ENCODE peak calls at places on chromosomes 13 and 19, in nine cellular contexts. One of them, this sample, is unnamed.

GRCh38 chr13:98582947-98583346 is 6.0 kb upstream of the STK24 start:
- DNase-seq in GM12878: no peak
- DNase-seq in A549: no peak
- DNase-seq in GM23338: no peak
- DNase-seq in HepG2: no peak
- DNase-seq in K562: no peak
- DNase-seq in HCT116: no peak
- DNase-seq in HL-60: no peak
- DNase-seq in SK-N-SH: no peak
- DNase-seq in this sample: no peak

GRCh38 chr13:99067160-99067985 is 89.5 kb upstream of the DOCK9 start:
- DNase-seq in GM12878: no peak
- DNase-seq in A549: peak
- DNase-seq in GM23338: no peak
- DNase-seq in HepG2: peak
- DNase-seq in K562: no peak
- DNase-seq in HCT116: peak
- DNase-seq in HL-60: no peak
- DNase-seq in SK-N-SH: no peak
- DNase-seq in this sample: peak

GRCh38 chr13:33153421-33154381 is 131.9 kb downstream of the STARD13 start:
- DNase-seq in GM12878: no peak
- DNase-seq in A549: no peak
- DNase-seq in GM23338: peak
- DNase-seq in HepG2: peak
- DNase-seq in K562: no peak
- DNase-seq in HCT116: no peak
- DNase-seq in HL-60: no peak
- DNase-seq in SK-N-SH: no peak
- DNase-seq in this sample: no peak

GRCh38 chr13:99722419-99722818 is 221.1 kb downstream of the TM9SF2 start:
- DNase-seq in GM12878: no peak
- DNase-seq in A549: no peak
- DNase-seq in GM23338: no peak
- DNase-seq in HepG2: no peak
- DNase-seq in K562: no peak
- DNase-seq in HCT116: no peak
- DNase-seq in HL-60: no peak
- DNase-seq in SK-N-SH: no peak
- DNase-seq in this sample: no peak

GRCh38 chr13:112965103-112965502 is 3.9 kb upstream of the MCF2L start:
- DNase-seq in GM12878: no peak
- DNase-seq in A549: no peak
- DNase-seq in GM23338: no peak
- DNase-seq in HepG2: no peak
- DNase-seq in K562: no peak
- DNase-seq in HCT116: no peak
- DNase-seq in HL-60: no peak
- DNase-seq in SK-N-SH: no peak
- DNase-seq in this sample: no peak

GRCh38 chr13:38902551-38902950 is 88.1 kb downstream of the STOML3 start:
- DNase-seq in GM12878: no peak
- DNase-seq in A549: no peak
- DNase-seq in GM23338: no peak
- DNase-seq in HepG2: no peak
- DNase-seq in K562: no peak
- DNase-seq in HCT116: no peak
- DNase-seq in HL-60: no peak
- DNase-seq in SK-N-SH: no peak
- DNase-seq in this sample: no peak

GRCh38 chr13:40243047-40243446 is 423.4 kb downstream of the FOXO1 start:
- DNase-seq in GM12878: no peak
- DNase-seq in A549: no peak
- DNase-seq in GM23338: no peak
- DNase-seq in HepG2: no peak
- DNase-seq in K562: no peak
- DNase-seq in HCT116: no peak
- DNase-seq in HL-60: no peak
- DNase-seq in SK-N-SH: no peak
- DNase-seq in this sample: no peak

GRCh38 chr19:45470147-45471081 is 2.6 kb downstream of the FOSB start:
- DNase-seq in GM12878: no peak
- DNase-seq in A549: no peak
- DNase-seq in GM23338: no peak
- DNase-seq in HepG2: no peak
- DNase-seq in K562: peak
- DNase-seq in HCT116: no peak
- DNase-seq in HL-60: no peak
- DNase-seq in SK-N-SH: no peak
- DNase-seq in this sample: no peak

GRCh38 chr19:56294557-56294956 is 20.1 kb downstream of the ZSCAN5A start:
- DNase-seq in GM12878: no peak
- DNase-seq in A549: no peak
- DNase-seq in GM23338: no peak
- DNase-seq in HepG2: no peak
- DNase-seq in K562: no peak
- DNase-seq in HCT116: no peak
- DNase-seq in HL-60: no peak
- DNase-seq in SK-N-SH: no peak
- DNase-seq in this sample: no peak

GRCh38 chr13:43153436-43154082 is 130.2 kb downstream of the DNAJC15 start:
- DNase-seq in GM12878: no peak
- DNase-seq in A549: peak
- DNase-seq in GM23338: no peak
- DNase-seq in HepG2: no peak
- DNase-seq in K562: no peak
- DNase-seq in HCT116: no peak
- DNase-seq in HL-60: no peak
- DNase-seq in SK-N-SH: no peak
- DNase-seq in this sample: no peak

DNA sequence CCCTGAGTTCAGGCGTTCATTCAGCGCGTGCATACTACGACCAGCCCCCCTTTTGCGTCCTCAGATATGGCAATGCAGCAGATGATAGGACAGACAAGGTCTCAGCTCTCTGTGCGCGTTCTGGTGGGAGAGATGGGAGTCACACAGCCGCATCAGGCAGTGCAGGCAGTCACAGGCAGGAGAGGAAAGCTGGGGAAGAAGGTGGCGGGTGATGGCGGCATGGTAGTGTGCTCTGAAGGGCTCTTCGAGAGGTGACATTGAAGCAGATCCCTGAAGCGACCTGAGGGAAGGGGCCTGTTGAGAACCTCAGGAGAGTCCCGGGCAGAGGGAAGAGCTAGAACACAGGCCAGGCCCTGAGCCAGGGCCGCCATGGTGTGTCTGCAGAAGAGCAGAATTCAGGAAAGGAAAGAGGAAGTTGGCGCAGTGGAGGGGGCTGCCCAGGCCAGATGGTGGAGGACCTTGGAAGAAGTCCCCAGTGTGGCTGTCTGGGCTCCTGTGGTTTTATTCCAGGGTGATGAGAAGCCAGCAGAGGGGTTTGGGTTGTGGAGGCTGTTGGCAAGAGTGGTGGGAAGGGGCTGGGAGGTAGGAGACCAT is 3.5 kb downstream of the USF2 start:
- DNase-seq in GM12878: no peak
- DNase-seq in A549: no peak
- DNase-seq in GM23338: no peak
- DNase-seq in HepG2: no peak
- DNase-seq in K562: no peak
- DNase-seq in HCT116: no peak
- DNase-seq in HL-60: peak
- DNase-seq in SK-N-SH: no peak
- DNase-seq in this sample: no peak
- TF ChIP-seq REST in GM12878: no peak
- TF ChIP-seq REST in A549: no peak
- TF ChIP-seq REST in GM23338: no peak
- TF ChIP-seq REST in HepG2: no peak
- TF ChIP-seq REST in K562: no peak
- TF ChIP-seq REST in HCT116: no peak
- TF ChIP-seq REST in HL-60: no peak
- TF ChIP-seq REST in SK-N-SH: no peak
- TF ChIP-seq REST in this sample: no peak

GRCh38 chr19:50319156-50319555 is 10.0 kb downstream of the KCNC3 start:
- DNase-seq in GM12878: no peak
- DNase-seq in A549: no peak
- DNase-seq in GM23338: no peak
- DNase-seq in HepG2: no peak
- DNase-seq in K562: no peak
- DNase-seq in HCT116: no peak
- DNase-seq in HL-60: no peak
- DNase-seq in SK-N-SH: no peak
- DNase-seq in this sample: no peak

GRCh38 chr19:50322234-50322633 is 6.9 kb downstream of the KCNC3 start:
- DNase-seq in GM12878: no peak
- DNase-seq in A549: no peak
- DNase-seq in GM23338: no peak
- DNase-seq in HepG2: no peak
- DNase-seq in K562: no peak
- DNase-seq in HCT116: no peak
- DNase-seq in HL-60: no peak
- DNase-seq in SK-N-SH: no peak
- DNase-seq in this sample: no peak

GRCh38 chr19:50321831-50322230 is 7.3 kb downstream of the KCNC3 start:
- DNase-seq in GM12878: no peak
- DNase-seq in A549: no peak
- DNase-seq in GM23338: no peak
- DNase-seq in HepG2: no peak
- DNase-seq in K562: no peak
- DNase-seq in HCT116: no peak
- DNase-seq in HL-60: no peak
- DNase-seq in SK-N-SH: no peak
- DNase-seq in this sample: no peak

GRCh38 chr19:50320051-50320450 is 9.1 kb downstream of the KCNC3 start:
- DNase-seq in GM12878: no peak
- DNase-seq in A549: no peak
- DNase-seq in GM23338: no peak
- DNase-seq in HepG2: no peak
- DNase-seq in K562: no peak
- DNase-seq in HCT116: no peak
- DNase-seq in HL-60: no peak
- DNase-seq in SK-N-SH: no peak
- DNase-seq in this sample: no peak

DNA sequence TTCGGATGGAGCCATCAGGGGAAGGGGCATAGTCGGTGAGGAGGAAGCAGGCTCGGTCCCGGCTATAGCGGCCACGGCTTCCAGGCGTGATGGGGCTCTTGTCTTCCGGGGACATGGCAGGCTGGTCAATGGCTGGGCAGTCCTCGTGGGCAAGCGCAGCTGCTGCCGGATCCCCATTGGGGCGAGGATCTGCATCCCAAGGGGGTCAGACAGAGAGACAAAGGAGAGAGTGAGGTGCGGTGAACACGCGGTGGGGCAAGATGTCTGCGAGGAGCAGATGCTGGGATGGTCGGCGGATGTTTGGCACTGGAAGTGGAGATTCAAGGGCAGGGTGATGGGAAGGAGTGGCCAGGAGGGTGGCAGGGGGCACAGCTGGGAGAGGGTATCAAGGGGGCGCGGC is 8.6 kb downstream of the KCNC3 start:
- DNase-seq in GM12878: no peak
- DNase-seq in A549: no peak
- DNase-seq in GM23338: no peak
- DNase-seq in HepG2: no peak
- DNase-seq in K562: no peak
- DNase-seq in HCT116: no peak
- DNase-seq in HL-60: no peak
- DNase-seq in SK-N-SH: no peak
- DNase-seq in this sample: no peak
- H3K4me3 ChIP-seq in GM12878: no peak
- H3K4me3 ChIP-seq in A549: no peak
- H3K4me3 ChIP-seq in GM23338: no peak
- H3K4me3 ChIP-seq in HepG2: no peak
- H3K4me3 ChIP-seq in K562: no peak
- H3K4me3 ChIP-seq in HCT116: no peak
- H3K4me3 ChIP-seq in HL-60: no peak
- H3K4me3 ChIP-seq in SK-N-SH: no peak
- H3K4me3 ChIP-seq in this sample: no peak

GRCh38 chr19:41699968-41700323 is 8.5 kb upstream of the CEACAM5 start:
- DNase-seq in GM12878: no peak
- DNase-seq in A549: no peak
- DNase-seq in GM23338: no peak
- DNase-seq in HepG2: no peak
- DNase-seq in K562: no peak
- DNase-seq in HCT116: no peak
- DNase-seq in HL-60: no peak
- DNase-seq in SK-N-SH: no peak
- DNase-seq in this sample: no peak

GRCh38 chr19:41703602-41704293 is 4.7 kb upstream of the CEACAM5 start:
- DNase-seq in GM12878: no peak
- DNase-seq in A549: no peak
- DNase-seq in GM23338: no peak
- DNase-seq in HepG2: no peak
- DNase-seq in K562: no peak
- DNase-seq in HCT116: no peak
- DNase-seq in HL-60: no peak
- DNase-seq in SK-N-SH: no peak
- DNase-seq in this sample: no peak

GRCh38 chr19:41701401-41702075 is 6.9 kb upstream of the CEACAM5 start:
- DNase-seq in GM12878: no peak
- DNase-seq in A549: peak
- DNase-seq in GM23338: peak
- DNase-seq in HepG2: no peak
- DNase-seq in K562: peak
- DNase-seq in HCT116: no peak
- DNase-seq in HL-60: peak
- DNase-seq in SK-N-SH: no peak
- DNase-seq in this sample: no peak

GRCh38 chr19:41700381-41701195 is 7.8 kb upstream of the CEACAM5 start:
- DNase-seq in GM12878: no peak
- DNase-seq in A549: no peak
- DNase-seq in GM23338: no peak
- DNase-seq in HepG2: no peak
- DNase-seq in K562: no peak
- DNase-seq in HCT116: no peak
- DNase-seq in HL-60: no peak
- DNase-seq in SK-N-SH: no peak
- DNase-seq in this sample: no peak

GRCh38 chr19:41702208-41702651 is 6.2 kb upstream of the CEACAM5 start:
- DNase-seq in GM12878: no peak
- DNase-seq in A549: peak
- DNase-seq in GM23338: no peak
- DNase-seq in HepG2: no peak
- DNase-seq in K562: no peak
- DNase-seq in HCT116: no peak
- DNase-seq in HL-60: no peak
- DNase-seq in SK-N-SH: no peak
- DNase-seq in this sample: no peak
- TF ChIP-seq REST in GM12878: no peak
- TF ChIP-seq REST in A549: no peak
- TF ChIP-seq REST in GM23338: no peak
- TF ChIP-seq REST in HepG2: no peak
- TF ChIP-seq REST in K562: no peak
- TF ChIP-seq REST in HCT116: no peak
- TF ChIP-seq REST in HL-60: no peak
- TF ChIP-seq REST in SK-N-SH: no peak
- TF ChIP-seq REST in this sample: no peak

GRCh38 chr19:3708207-3708931 is at the start of gene TJP3:
- DNase-seq in GM12878: no peak
- DNase-seq in A549: no peak
- DNase-seq in GM23338: peak
- DNase-seq in HepG2: peak
- DNase-seq in K562: no peak
- DNase-seq in HCT116: peak
- DNase-seq in HL-60: peak
- DNase-seq in SK-N-SH: peak
- DNase-seq in this sample: no peak
- H3K4me3 ChIP-seq in GM12878: no peak
- H3K4me3 ChIP-seq in A549: peak
- H3K4me3 ChIP-seq in GM23338: no peak
- H3K4me3 ChIP-seq in HepG2: peak
- H3K4me3 ChIP-seq in K562: no peak
- H3K4me3 ChIP-seq in HCT116: peak
- H3K4me3 ChIP-seq in HL-60: no peak
- H3K4me3 ChIP-seq in SK-N-SH: no peak
- H3K4me3 ChIP-seq in this sample: no peak

GRCh38 chr19:19873381-19873780 is 7.7 kb downstream of the ZNF253 start:
- DNase-seq in GM12878: no peak
- DNase-seq in A549: no peak
- DNase-seq in GM23338: no peak
- DNase-seq in HepG2: no peak
- DNase-seq in K562: no peak
- DNase-seq in HCT116: no peak
- DNase-seq in HL-60: no peak
- DNase-seq in SK-N-SH: no peak
- DNase-seq in this sample: no peak
- TF ChIP-seq REST in GM12878: no peak
- TF ChIP-seq REST in A549: no peak
- TF ChIP-seq REST in GM23338: no peak
- TF ChIP-seq REST in HepG2: no peak
- TF ChIP-seq REST in K562: no peak
- TF ChIP-seq REST in HCT116: no peak
- TF ChIP-seq REST in HL-60: no peak
- TF ChIP-seq REST in SK-N-SH: no peak
- TF ChIP-seq REST in this sample: no peak

This sample was measured in Panc1.